ENCODE peak calls at places on chromosome 7, in ten cellular contexts. L is OCI-LY7, Z is sigmoid colon, B is esophagus squamous epithelium, H is astrocyte of the cerebellum, I is thoracic aorta, O is RWPE1, A is AG09309, K is lung, U is ascending aorta. R is an unnamed sample.

GRCh38 chr7:28315565-28316420 is 96.5 kb upstream of the CREB5 start:
- DNase-seq in H (no peak), Z (peak; percentile 82), B (no peak), O (peak; percentile 29), L (no peak), I (no peak), K (no peak), U (no peak), A (no peak), R (no peak)

GRCh38 chr7:45923290-45923689 is 2.2 kb upstream of the IGFBP3 start:
- DNase-seq in B (no peak), Z (peak; percentile 85), O (peak; percentile 50), K (peak; percentile 73), H (peak; percentile 59), L (peak; percentile 57), A (no peak), U (no peak), I (no peak), R (peak; percentile 71)

GRCh38 chr7:15035814-15036213 is 133.3 kb upstream of the DGKB start:
- DNase-seq in O (no peak), U (no peak), K (no peak), L (no peak), Z (no peak), B (no peak), I (no peak), H (no peak), A (no peak), R (no peak)

GRCh38 chr7:133545613-133546012 is 292.7 kb downstream of the EXOC4 start:
- DNase-seq in Z (no peak), B (no peak), A (no peak), O (peak; percentile 1), I (no peak), H (peak; percentile 32), K (no peak), L (no peak), U (no peak), R (peak; percentile 38)

GRCh38 chr7:134140889-134141867 is 14.0 kb downstream of the LRGUK start:
- DNase-seq in A (no peak), I (no peak), K (peak; percentile 64), H (peak; percentile 20), O (peak; percentile 53), B (no peak), L (peak; percentile 69), Z (peak; percentile 78), U (no peak), R (peak; percentile 66)

GRCh38 chr7:20172736-20173334 is 44.3 kb downstream of the MACC1 start:
- DNase-seq in U (no peak), A (no peak), Z (peak; percentile 88), I (no peak), L (peak; percentile 54), O (peak; percentile 66), K (no peak), B (no peak), H (peak; percentile 47), R (peak; percentile 71)

GRCh38 chr7:70704921-70705346 is 427.0 kb upstream of the GALNT17 start:
- DNase-seq in A (no peak), O (no peak), B (no peak), H (no peak), Z (no peak), I (no peak), L (no peak), U (no peak), K (no peak), R (no peak)

GRCh38 chr7:5595545-5596045 is 172.0 kb upstream of the TNRC18 start:
- DNase-seq in L (no peak), O (peak; percentile 73), B (no peak), I (peak; percentile 26), A (no peak), H (no peak), Z (no peak), K (no peak), U (no peak), R (peak; percentile 75)

GRCh38 chr7:44277851-44278250 is 47.5 kb downstream of the CAMK2B start:
- DNase-seq in K (no peak), B (no peak), L (no peak), A (no peak), U (peak; percentile 4), O (no peak), I (no peak), H (no peak), Z (peak; percentile 57), R (peak; percentile 50)

GRCh38 chr7:23469150-23469960 is 936 bp downstream of the IGF2BP3 start:
- DNase-seq in A (no peak), K (no peak), B (no peak), L (peak; percentile 70), O (no peak), H (no peak), I (no peak), U (no peak), Z (no peak), R (peak; percentile 9)

GRCh38 chr7:68420342-68420750 is 1177.9 kb upstream of the AUTS2 start:
- DNase-seq in A (no peak), O (no peak), Z (no peak), K (no peak), L (no peak), I (peak; percentile 8), U (peak; percentile 28), H (no peak), B (no peak), R (no peak)

GRCh38 chr7:68041559-68041958 is 1044.9 kb downstream of the TYW1 start:
- DNase-seq in Z (no peak), A (no peak), B (no peak), K (no peak), H (no peak), U (no peak), L (no peak), O (no peak), I (no peak), R (no peak)

DNA sequence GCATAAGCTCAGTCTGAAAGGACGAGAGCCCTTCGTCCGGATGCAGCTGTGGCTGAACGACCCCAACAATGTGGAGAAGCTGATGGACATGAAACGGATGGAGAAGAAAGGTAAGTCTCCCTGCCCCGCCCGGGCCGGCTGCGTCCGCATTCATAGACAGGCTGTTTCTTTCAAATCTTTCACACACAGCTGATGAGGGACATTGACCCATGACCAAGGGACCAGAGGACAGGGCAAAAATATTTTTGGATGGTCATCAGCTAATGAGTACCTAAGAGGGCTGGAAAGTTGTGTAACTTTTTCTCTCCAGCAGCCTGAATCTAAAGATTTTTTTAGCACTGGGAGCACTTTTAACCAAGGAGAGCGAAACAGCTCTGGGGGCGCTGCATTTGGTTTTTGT is 52.5 kb upstream of the SH2B2 start:
- DNase-seq in U (no peak), L (no peak), O (no peak), Z (no peak), I (no peak), H (no peak), B (no peak), K (no peak), A (no peak), R (no peak)
- TF ChIP-seq CTCF in U (no peak), L (no peak), O (no peak), Z (no peak), I (no peak), H (no peak), B (no peak), K (no peak), A (no peak), R (no peak)

GRCh38 chr7:151644554-151644953 is 124.9 kb upstream of the RHEB start:
- DNase-seq in A (no peak), H (no peak), Z (no peak), O (no peak), I (no peak), L (no peak), B (no peak), U (no peak), K (no peak), R (no peak)

GRCh38 chr7:151641587-151641986 is 121.9 kb upstream of the RHEB start:
- DNase-seq in I (no peak), Z (no peak), B (no peak), U (no peak), H (no peak), O (no peak), K (no peak), A (no peak), L (no peak), R (no peak)

GRCh38 chr7:151647006-151647405 is 127.3 kb upstream of the RHEB start:
- DNase-seq in U (no peak), K (no peak), A (no peak), Z (no peak), B (no peak), L (no peak), I (no peak), H (no peak), O (no peak), R (no peak)

GRCh38 chr7:151645311-151645710 is 125.6 kb upstream of the RHEB start:
- DNase-seq in H (no peak), K (no peak), U (no peak), L (no peak), B (no peak), O (no peak), I (no peak), Z (no peak), A (no peak), R (no peak)

GRCh38 chr7:151642746-151643145 is 123.1 kb upstream of the RHEB start:
- DNase-seq in Z (no peak), U (no peak), H (no peak), B (no peak), A (no peak), K (no peak), O (peak; percentile 27), L (no peak), I (no peak), R (peak; percentile 67)
- TF ChIP-seq CTCF in Z (no peak), U (no peak), H (no peak), B (no peak), A (no peak), K (no peak), O (no peak), L (no peak), I (no peak), R (no peak)

GRCh38 chr7:31373337-31374289 is 33.1 kb upstream of the NEUROD6 start:
- DNase-seq in L (peak; percentile 47), Z (no peak), I (no peak), H (peak; percentile 31), B (no peak), K (peak; percentile 60), A (no peak), O (peak; percentile 61), U (no peak), R (peak; percentile 62)
- TF ChIP-seq CTCF in L (peak; percentile 79), Z (no peak), I (no peak), H (peak; percentile 84), B (peak; percentile 34), K (no peak), A (peak; percentile 25), O (peak; percentile 52), U (no peak), R (peak; percentile 82)

DNA sequence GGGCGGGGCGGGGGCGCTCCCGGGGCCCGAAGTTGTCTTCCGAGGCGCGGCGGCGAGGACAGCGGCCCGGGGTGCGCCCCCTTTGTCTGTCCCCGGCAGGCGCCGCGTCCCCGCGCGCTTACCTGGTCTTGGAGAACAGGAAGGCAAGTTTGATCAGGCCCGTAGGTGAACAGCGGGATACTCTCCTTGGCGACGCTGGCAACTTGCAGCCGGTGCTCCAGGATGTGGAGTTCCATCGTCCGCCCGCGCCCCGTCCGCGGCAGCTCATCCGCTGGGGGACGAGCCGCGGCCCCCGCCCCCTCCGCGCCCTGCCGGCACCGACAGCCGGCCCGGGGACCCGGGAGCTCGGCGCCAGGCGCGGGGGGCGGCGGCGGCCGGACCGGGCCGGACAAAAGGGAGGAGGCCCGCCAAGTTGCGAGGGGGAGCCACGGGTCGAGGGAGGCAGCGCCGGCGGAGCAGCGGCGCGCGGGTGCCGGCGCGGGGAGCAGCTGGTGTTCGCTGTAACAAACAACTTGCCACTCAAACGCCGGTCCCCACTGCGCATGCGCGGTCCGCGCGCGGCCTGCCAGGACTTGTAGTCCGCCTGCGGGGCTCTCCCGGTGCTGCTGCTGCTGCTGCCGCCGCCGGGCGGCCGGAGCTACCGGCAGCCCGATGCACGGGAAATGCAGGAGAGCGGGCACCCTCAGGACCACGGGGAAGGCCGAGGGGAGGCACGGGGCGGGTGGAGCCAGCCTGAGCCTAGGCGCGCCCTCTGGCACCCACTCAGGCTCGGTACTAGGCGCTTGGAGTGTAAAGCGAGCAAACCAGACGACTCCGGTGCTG is 35.6 kb upstream of the SPDYE3 start:
- DNase-seq in B (peak; percentile 92), K (peak; percentile 99), I (peak; percentile 93), L (peak; percentile 97), U (peak; percentile 91), A (peak; percentile 84), Z (peak; percentile 99), H (peak; percentile 83), O (peak; percentile 80), R (peak; percentile 93)
- TF ChIP-seq CTCF in B (peak; percentile 44), K (no peak), I (peak; percentile 51), L (peak; percentile 39), U (peak; percentile 39), A (peak; percentile 12), Z (peak; percentile 23), H (peak; percentile 38), O (peak; percentile 57), R (peak; percentile 16)